ENCODE peak calls at places on chromosomes 13 and 19, in seven cellular contexts. V is activated gamma-delta T cell treated with Interleukin-2 at 50 U/mL for 16 hours; K is activated CD4-positive, alpha-beta T cell treated with anti-CD3 and anti-CD28 coated beads for 24 hours; N is stimulated activated CD4-positive, alpha-beta T cell treated with anti-CD3 and anti-CD28 coated beads, Interleukin-4, amount 100 ng/mL, for 1 hour; A is cardiac fibroblast; G is anterior cingulate cortex; B is NCI-H1930. U is an unnamed sample.

GRCh38 chr19:55585658-55586339 is 5.2 kb upstream of the ZNF579 start:
- DNase-seq in V (peak), G (peak), A (peak), K (peak), B (no peak), N (peak), U (peak)

GRCh38 chr13:102530751-102531150 is 66.0 kb upstream of the TPP2 start:
- DNase-seq in B (no peak), N (no peak), V (no peak), A (no peak), K (no peak), G (no peak), U (peak)

GRCh38 chr19:34248941-34249340 is 5.4 kb upstream of the GARRE1 start:
- DNase-seq in G (no peak), V (no peak), N (no peak), K (no peak), A (no peak), B (no peak), U (no peak)

GRCh38 chr13:112943309-112944125 is 25.5 kb upstream of the MCF2L start:
- DNase-seq in G (peak), B (peak), K (no peak), N (peak), A (peak), V (no peak), U (peak)

GRCh38 chr13:47241446-47241845 is 344.6 kb upstream of the HTR2A start:
- DNase-seq in G (no peak), N (no peak), B (no peak), V (no peak), K (no peak), A (no peak), U (no peak)

GRCh38 chr13:48590141-48590863 is 57.4 kb upstream of the RCBTB2 start:
- DNase-seq in B (no peak), G (no peak), V (no peak), K (no peak), N (no peak), A (no peak), U (no peak)

GRCh38 chr19:17680235-17680722 is 7.9 kb downstream of the UNC13A start:
- DNase-seq in N (peak), B (no peak), G (peak), A (peak), K (no peak), V (peak), U (peak)

GRCh38 chr19:15303105-15303780 is 29.1 kb downstream of the BRD4 start:
- DNase-seq in A (no peak), N (no peak), B (no peak), K (no peak), V (no peak), G (no peak), U (no peak)

GRCh38 chr19:42113641-42114348 is 18.5 kb downstream of the POU2F2 start:
- DNase-seq in N (no peak), A (peak), B (no peak), K (no peak), G (no peak), V (no peak), U (no peak)

GRCh38 chr13:59641758-59642157 is 522.0 kb downstream of the DIAPH3 start:
- DNase-seq in V (no peak), G (no peak), K (no peak), A (peak), N (no peak), B (no peak), U (no peak)

GRCh38 chr13:25372275-25373081 is 704 bp downstream of the ATP8A2 start:
- DNase-seq in K (no peak), B (peak), G (no peak), A (no peak), N (no peak), V (no peak), U (no peak)

GRCh38 chr19:40604647-40605200 is 3.6 kb downstream of the LTBP4 start:
- DNase-seq in K (no peak), N (no peak), G (no peak), B (no peak), A (no peak), V (no peak), U (no peak)

GRCh38 chr13:49791214-49791752 is 1.2 kb downstream of the KPNA3 start:
- DNase-seq in A (peak), N (no peak), V (no peak), K (no peak), B (peak), G (no peak), U (peak)

GRCh38 chr13:99982021-99982740 is 597 bp downstream of the ZIC2 start:
- DNase-seq in K (no peak), G (no peak), V (no peak), A (no peak), B (no peak), N (no peak), U (no peak)

GRCh38 chr13:46211521-46212351 is at the start of gene LRRC63:
- DNase-seq in K (peak), V (peak), B (peak), N (peak), A (peak), G (peak), U (peak)

GRCh38 chr19:584240-585001 is 5.3 kb upstream of the HCN2 start:
- DNase-seq in G (peak), V (peak), N (peak), B (peak), K (peak), A (peak), U (peak)

GRCh38 chr13:98856983-98857382 is 104.5 kb upstream of the SLC15A1 start:
- DNase-seq in K (no peak), G (no peak), A (peak), N (no peak), B (no peak), V (no peak), U (no peak)

GRCh38 chr13:41061914-41062837 is 867 bp downstream of the WBP4 start:
- DNase-seq in G (no peak), A (peak), K (no peak), B (no peak), V (no peak), N (no peak), U (no peak)